ENCODE peak calls at places on chromosomes 3 and 15, in ten cellular contexts. One of them, this sample, is unnamed.

GRCh38 chr3:8328971-8329370 is 172.7 kb upstream of the LMCD1 start:
- DNase-seq in H7: no peak
- DNase-seq in naive thymus-derived CD8-positive, alpha-beta T cell: no peak
- DNase-seq in SIG-M5: no peak
- DNase-seq in RPMI8226: no peak
- DNase-seq in Right ventricle myocardium inferior: no peak
- DNase-seq in COR-L47: no peak
- DNase-seq in EL: no peak
- DNase-seq in T-helper 2 cell: no peak
- DNase-seq in mammary epithelial cell: no peak
- DNase-seq in this sample: no peak

GRCh38 chr3:175356899-175357324 is 497.8 kb downstream of the NAALADL2 start:
- DNase-seq in H7: no peak
- DNase-seq in naive thymus-derived CD8-positive, alpha-beta T cell: no peak
- DNase-seq in SIG-M5: no peak
- DNase-seq in RPMI8226: no peak
- DNase-seq in Right ventricle myocardium inferior: no peak
- DNase-seq in COR-L47: no peak
- DNase-seq in EL: peak
- DNase-seq in T-helper 2 cell: no peak
- DNase-seq in mammary epithelial cell: no peak
- DNase-seq in this sample: peak

GRCh38 chr3:170725285-170725731 is 139.4 kb upstream of the SLC7A14 start:
- DNase-seq in H7: no peak
- DNase-seq in naive thymus-derived CD8-positive, alpha-beta T cell: no peak
- DNase-seq in SIG-M5: no peak
- DNase-seq in RPMI8226: no peak
- DNase-seq in Right ventricle myocardium inferior: no peak
- DNase-seq in COR-L47: no peak
- DNase-seq in EL: no peak
- DNase-seq in T-helper 2 cell: no peak
- DNase-seq in mammary epithelial cell: no peak
- DNase-seq in this sample: no peak

GRCh38 chr3:38165722-38166387 is 518 bp downstream of the OXSR1 start:
- DNase-seq in H7: peak
- DNase-seq in naive thymus-derived CD8-positive, alpha-beta T cell: no peak
- DNase-seq in SIG-M5: no peak
- DNase-seq in RPMI8226: peak
- DNase-seq in Right ventricle myocardium inferior: no peak
- DNase-seq in COR-L47: peak
- DNase-seq in EL: no peak
- DNase-seq in T-helper 2 cell: no peak
- DNase-seq in mammary epithelial cell: no peak
- DNase-seq in this sample: peak

GRCh38 chr3:145649368-145649887 is 511.6 kb downstream of the PLOD2 start:
- DNase-seq in H7: no peak
- DNase-seq in naive thymus-derived CD8-positive, alpha-beta T cell: no peak
- DNase-seq in SIG-M5: no peak
- DNase-seq in RPMI8226: no peak
- DNase-seq in Right ventricle myocardium inferior: no peak
- DNase-seq in COR-L47: no peak
- DNase-seq in EL: no peak
- DNase-seq in T-helper 2 cell: no peak
- DNase-seq in mammary epithelial cell: no peak
- DNase-seq in this sample: no peak

GRCh38 chr15:89419370-89419984 is 76.9 kb downstream of the RHCG start:
- DNase-seq in H7: peak
- DNase-seq in naive thymus-derived CD8-positive, alpha-beta T cell: no peak
- DNase-seq in SIG-M5: no peak
- DNase-seq in RPMI8226: peak
- DNase-seq in Right ventricle myocardium inferior: no peak
- DNase-seq in COR-L47: no peak
- DNase-seq in EL: peak
- DNase-seq in T-helper 2 cell: no peak
- DNase-seq in mammary epithelial cell: peak
- DNase-seq in this sample: peak

GRCh38 chr3:190619353-190619752 is 105.5 kb downstream of the IL1RAP start:
- DNase-seq in H7: no peak
- DNase-seq in naive thymus-derived CD8-positive, alpha-beta T cell: no peak
- DNase-seq in SIG-M5: no peak
- DNase-seq in RPMI8226: no peak
- DNase-seq in Right ventricle myocardium inferior: no peak
- DNase-seq in COR-L47: no peak
- DNase-seq in EL: no peak
- DNase-seq in T-helper 2 cell: no peak
- DNase-seq in mammary epithelial cell: no peak
- DNase-seq in this sample: no peak

GRCh38 chr3:174089592-174089991 is 692.0 kb downstream of the NLGN1 start:
- DNase-seq in H7: no peak
- DNase-seq in naive thymus-derived CD8-positive, alpha-beta T cell: no peak
- DNase-seq in SIG-M5: no peak
- DNase-seq in RPMI8226: no peak
- DNase-seq in Right ventricle myocardium inferior: no peak
- DNase-seq in COR-L47: no peak
- DNase-seq in EL: no peak
- DNase-seq in T-helper 2 cell: no peak
- DNase-seq in mammary epithelial cell: no peak
- DNase-seq in this sample: no peak

GRCh38 chr3:171387047-171387446 is 73.2 kb downstream of the TNIK start:
- DNase-seq in H7: no peak
- DNase-seq in naive thymus-derived CD8-positive, alpha-beta T cell: no peak
- DNase-seq in SIG-M5: no peak
- DNase-seq in RPMI8226: no peak
- DNase-seq in Right ventricle myocardium inferior: no peak
- DNase-seq in COR-L47: no peak
- DNase-seq in EL: no peak
- DNase-seq in T-helper 2 cell: no peak
- DNase-seq in mammary epithelial cell: no peak
- DNase-seq in this sample: no peak

GRCh38 chr3:126364731-126365301 is 7.6 kb upstream of the KLF15 start:
- DNase-seq in H7: no peak
- DNase-seq in naive thymus-derived CD8-positive, alpha-beta T cell: no peak
- DNase-seq in SIG-M5: no peak
- DNase-seq in RPMI8226: no peak
- DNase-seq in Right ventricle myocardium inferior: peak
- DNase-seq in COR-L47: no peak
- DNase-seq in EL: no peak
- DNase-seq in T-helper 2 cell: no peak
- DNase-seq in mammary epithelial cell: no peak
- DNase-seq in this sample: no peak

GRCh38 chr15:48062476-48062875 is 58.3 kb upstream of the SLC24A5 start:
- DNase-seq in H7: no peak
- DNase-seq in naive thymus-derived CD8-positive, alpha-beta T cell: no peak
- DNase-seq in SIG-M5: no peak
- DNase-seq in RPMI8226: peak
- DNase-seq in Right ventricle myocardium inferior: no peak
- DNase-seq in COR-L47: peak
- DNase-seq in EL: peak
- DNase-seq in T-helper 2 cell: no peak
- DNase-seq in mammary epithelial cell: no peak
- DNase-seq in this sample: peak